ENCODE peak calls at places on chromosomes 6 and 20, in nine cellular contexts. I is C1 segment of cervical spinal cord; M is GM23338; V is naive thymus-derived CD4-positive, alpha-beta T cell; C is cardiac fibroblast; N is ascending aorta; U is GOT3; D is anterior cingulate cortex; H is adrenal gland. K is an unnamed sample.

GRCh38 chr6:166586424-166587156 is at the start of gene RAMACL:
- DNase-seq in I (no peak), M (peak), V (peak), C (no peak), N (no peak), U (no peak), D (no peak), H (no peak), K (peak)

GRCh38 chr6:110178626-110179405 is 654 bp downstream of the WASF1 start:
- DNase-seq in I (no peak), M (peak), V (peak), C (peak), N (peak), U (no peak), D (peak), H (peak), K (peak)

GRCh38 chr6:63941747-63942470 is 306.3 kb downstream of the PHF3 start:
- DNase-seq in I (no peak), M (no peak), V (no peak), C (no peak), N (no peak), U (no peak), D (no peak), H (no peak), K (no peak)

GRCh38 chr20:11452326-11452725 is 465.4 kb upstream of the BTBD3 start:
- DNase-seq in I (no peak), M (no peak), V (no peak), C (peak), N (no peak), U (no peak), D (no peak), H (no peak), K (no peak)

GRCh38 chr6:41942045-41942851 is 640 bp upstream of the CCND3 start:
- DNase-seq in I (no peak), M (peak), V (no peak), C (no peak), N (no peak), U (no peak), D (no peak), H (peak), K (no peak)

GRCh38 chr20:47278907-47279348 is 77.6 kb downstream of the ZMYND8 start:
- DNase-seq in I (no peak), M (no peak), V (no peak), C (peak), N (peak), U (no peak), D (no peak), H (peak), K (no peak)

GRCh38 chr20:44540834-44541233 is 19.0 kb upstream of the SERINC3 start:
- DNase-seq in I (no peak), M (peak), V (no peak), C (peak), N (no peak), U (no peak), D (no peak), H (no peak), K (no peak)

GRCh38 chr20:7090753-7091310 is 323.3 kb downstream of the BMP2 start:
- DNase-seq in I (no peak), M (peak), V (no peak), C (no peak), N (no peak), U (no peak), D (no peak), H (no peak), K (no peak)

GRCh38 chr20:33814238-33814712 is 3.1 kb downstream of the CHMP4B start:
- DNase-seq in I (no peak), M (no peak), V (no peak), C (no peak), N (no peak), U (no peak), D (no peak), H (no peak), K (no peak)